ENCODE peak calls at places on chromosomes 11 and 22, in ten cellular contexts. L is left ventricle myocardium inferior, N is cardiac muscle cell, J is GM23248, A is gastrocnemius medialis, Q is upper lobe of right lung, W is neuronal stem cell, G is IMR-90, M is suprapubic skin, O is left lung. S is an unnamed sample. For H3K9me3, the result is how much of the 10 kb centered on the place peaks cover.

GRCh38 chr22:28143206-28143605 is 224.2 kb upstream of the PITPNB start:
- DNase-seq in L (no peak), O (no peak), N (no peak), W (no peak), J (no peak), G (no peak), Q (no peak), A (no peak), M (no peak), S (no peak)

GRCh38 chr11:111413849-111414248 is 34.8 kb upstream of the POU2AF1 start:
- DNase-seq in A (no peak), O (no peak), W (no peak), J (no peak), L (no peak), G (no peak), N (no peak), M (no peak), Q (no peak), S (no peak)

GRCh38 chr11:119352857-119353260 is 6.4 kb upstream of the MFRP start:
- DNase-seq in N (peak), G (no peak), J (no peak), Q (no peak), L (no peak), W (no peak), M (peak), O (peak), A (no peak), S (peak)

GRCh38 chr11:15913261-15913660 is 443.1 kb downstream of the SOX6 start:
- DNase-seq in M (peak), L (no peak), W (no peak), J (no peak), G (no peak), O (no peak), A (no peak), Q (peak), N (no peak), S (no peak)

GRCh38 chr11:134401825-134402809 is 9.9 kb downstream of the B3GAT1 start:
- DNase-seq in G (no peak), O (no peak), L (no peak), N (no peak), J (no peak), Q (no peak), W (no peak), A (no peak), M (no peak), S (no peak)

GRCh38 chr11:70212227-70212811 is 9.2 kb downstream of the FADD start:
- DNase-seq in N (no peak), Q (no peak), A (no peak), O (no peak), L (no peak), M (no peak), J (no peak), W (no peak), G (no peak), S (no peak)

GRCh38 chr11:91664521-91664920 is 560.1 kb upstream of the FAT3 start:
- DNase-seq in N (no peak), M (no peak), J (no peak), G (no peak), L (no peak), Q (no peak), A (no peak), O (no peak), W (no peak), S (peak)

GRCh38 chr11:130181295-130182272 is 22.0 kb downstream of the ST14 start:
- DNase-seq in M (no peak), A (no peak), W (no peak), L (no peak), G (peak), N (peak), Q (no peak), O (peak), J (peak), S (no peak)

GRCh38 chr11:68843052-68843561 is 1.4 kb upstream of the CPT1A start:
- DNase-seq in W (no peak), A (no peak), L (no peak), N (no peak), G (peak), M (no peak), Q (no peak), O (no peak), J (peak), S (no peak)

GRCh38 chr11:69969890-69970784 is 108.0 kb upstream of the ANO1 start:
- DNase-seq in A (no peak), Q (no peak), G (no peak), N (no peak), O (no peak), L (no peak), J (no peak), W (no peak), M (no peak), S (no peak)

GRCh38 chr11:2641623-2642022 is 58.2 kb downstream of the KCNQ1OT1 start:
- DNase-seq in G (no peak), J (no peak), Q (no peak), N (no peak), A (no peak), W (no peak), O (no peak), M (no peak), L (no peak), S (no peak)
- H3K9me3 ChIP-seq in G (under half), J (under half), Q (under half), N (under half), A (under half), W (under half), O (half or more), M (under half), L (half or more), S (under half)

DNA sequence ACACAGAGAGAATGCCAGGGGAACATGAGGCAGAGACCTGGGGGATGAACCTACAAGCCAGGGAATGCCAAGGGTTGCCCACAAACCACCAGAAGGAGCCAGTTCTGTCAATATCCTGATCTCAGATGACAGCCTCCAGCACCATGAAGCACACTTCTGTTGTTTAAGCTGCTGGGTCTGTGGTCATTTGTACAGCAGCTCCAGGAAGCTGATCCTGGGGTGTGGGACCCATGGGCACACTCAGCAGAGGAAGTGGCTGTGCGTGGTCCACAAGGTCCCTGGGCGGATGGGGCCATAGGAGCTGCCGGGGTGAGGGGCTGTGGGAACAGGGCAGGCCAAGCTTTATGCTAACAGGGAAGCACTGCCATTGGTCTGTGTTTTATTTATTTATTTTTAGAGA is 12.1 kb downstream of the PPM1F start:
- DNase-seq in L (no peak), W (no peak), Q (no peak), A (no peak), M (no peak), O (no peak), G (no peak), J (no peak), N (no peak), S (no peak)
- H3K9me3 ChIP-seq in L (under half), W (under half), Q (under half), A (under half), M (under half), O (under half), G (under half), J (under half), N (under half), S (under half)

GRCh38 chr11:395866-396265 is 1.9 kb downstream of the PKP3 start:
- DNase-seq in A (no peak), M (no peak), W (no peak), G (no peak), Q (no peak), O (no peak), L (no peak), N (no peak), J (peak), S (no peak)
- H3K9me3 ChIP-seq in A (under half), M (under half), W (under half), G (under half), Q (under half), O (under half), L (under half), N (under half), J (under half), S (under half)

GRCh38 chr22:49517721-49518120 is 310.0 kb downstream of the BRD1 start:
- DNase-seq in G (no peak), W (no peak), M (no peak), N (no peak), J (no peak), O (no peak), L (no peak), Q (no peak), A (no peak), S (no peak)
- H3K9me3 ChIP-seq in G (half or more), W (under half), M (under half), N (under half), J (under half), O (under half), L (under half), Q (under half), A (under half), S (under half)

GRCh38 chr11:75907926-75908527 is 93.0 kb downstream of the UVRAG start:
- DNase-seq in A (no peak), M (no peak), Q (no peak), G (no peak), O (no peak), N (no peak), J (no peak), W (no peak), L (no peak), S (no peak)
- H3K9me3 ChIP-seq in A (under half), M (under half), Q (under half), G (under half), O (under half), N (under half), J (under half), W (under half), L (under half), S (under half)

DNA sequence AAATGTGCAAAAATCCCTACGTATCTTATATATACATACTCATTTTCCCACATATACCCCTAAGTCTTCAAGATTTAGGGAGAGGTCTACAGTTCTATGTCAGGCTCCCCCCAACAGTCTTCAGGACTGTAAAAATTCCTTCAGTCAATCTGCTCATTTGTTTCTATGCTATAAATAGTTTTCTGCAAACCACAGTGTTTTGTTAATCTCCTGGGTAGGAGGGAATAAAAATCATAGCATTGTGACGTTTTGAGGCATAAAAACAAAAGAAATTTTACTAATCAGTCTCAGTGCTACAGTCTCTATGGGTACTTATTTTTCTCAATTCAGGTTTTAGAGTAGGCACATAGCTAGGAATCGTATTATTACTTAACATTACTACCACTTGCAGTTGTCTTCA is 552.8 kb upstream of the LRRC4C start:
- DNase-seq in L (no peak), W (no peak), J (no peak), M (no peak), A (no peak), O (no peak), G (no peak), Q (no peak), N (no peak), S (no peak)
- H3K9me3 ChIP-seq in L (under half), W (under half), J (under half), M (under half), A (under half), O (under half), G (under half), Q (under half), N (under half), S (under half)

GRCh38 chr22:49008682-49009235 is 818.9 kb downstream of the BRD1 start:
- DNase-seq in G (no peak), J (no peak), A (no peak), W (no peak), N (no peak), O (no peak), L (no peak), M (no peak), Q (peak), S (no peak)
- H3K9me3 ChIP-seq in G (half or more), J (under half), A (under half), W (under half), N (under half), O (under half), L (under half), M (under half), Q (under half), S (under half)